ENCODE peak calls at places on chromosome 17, in four cellular contexts. U is GM12878, M is HL-60, I is K562. L is an unnamed sample.

GRCh38 chr17:6768447-6768846 is 7.6 kb upstream of the FBXO39 start:
- DNase-seq in U (no peak), M (no peak), I (no peak), L (no peak)

GRCh38 chr17:78645421-78646295 is 68.5 kb upstream of the DNAH17 start:
- DNase-seq in U (peak; percentile 70), M (peak; percentile 31), I (no peak), L (peak; percentile 56)

GRCh38 chr17:68832140-68832871 is 122.9 kb downstream of the ABCA8 start:
- DNase-seq in U (no peak), M (no peak), I (no peak), L (no peak)

GRCh38 chr17:56985371-56986162 is 7.6 kb downstream of the SCPEP1 start:
- DNase-seq in U (no peak), M (peak; percentile 86), I (peak; percentile 82), L (no peak)

GRCh38 chr17:29162909-29163341 is 17.3 kb downstream of the MYO18A start:
- DNase-seq in U (no peak), M (no peak), I (peak; percentile 72), L (no peak)

GRCh38 chr17:74892974-74893911 is at the start of gene FADS6:
- DNase-seq in U (no peak), M (no peak), I (peak; percentile 75), L (no peak)

GRCh38 chr17:2059837-2060658 is 5.1 kb downstream of the HIC1 start:
- DNase-seq in U (no peak), M (no peak), I (no peak), L (no peak)

GRCh38 chr17:14940112-14940945 is 324.8 kb downstream of the PMP22 start:
- DNase-seq in U (no peak), M (no peak), I (no peak), L (no peak)

GRCh38 chr17:32634167-32634566 is 147.4 kb downstream of the CDK5R1 start:
- DNase-seq in U (no peak), M (no peak), I (no peak), L (no peak)

GRCh38 chr17:27569257-27569722 is 61.7 kb upstream of the LGALS9 start:
- DNase-seq in U (no peak), M (peak; percentile 62), I (peak; percentile 91), L (peak; percentile 65)

GRCh38 chr17:29155235-29155965 is 24.8 kb downstream of the MYO18A start:
- DNase-seq in U (no peak), M (peak; percentile 58), I (peak; percentile 72), L (no peak)

DNA sequence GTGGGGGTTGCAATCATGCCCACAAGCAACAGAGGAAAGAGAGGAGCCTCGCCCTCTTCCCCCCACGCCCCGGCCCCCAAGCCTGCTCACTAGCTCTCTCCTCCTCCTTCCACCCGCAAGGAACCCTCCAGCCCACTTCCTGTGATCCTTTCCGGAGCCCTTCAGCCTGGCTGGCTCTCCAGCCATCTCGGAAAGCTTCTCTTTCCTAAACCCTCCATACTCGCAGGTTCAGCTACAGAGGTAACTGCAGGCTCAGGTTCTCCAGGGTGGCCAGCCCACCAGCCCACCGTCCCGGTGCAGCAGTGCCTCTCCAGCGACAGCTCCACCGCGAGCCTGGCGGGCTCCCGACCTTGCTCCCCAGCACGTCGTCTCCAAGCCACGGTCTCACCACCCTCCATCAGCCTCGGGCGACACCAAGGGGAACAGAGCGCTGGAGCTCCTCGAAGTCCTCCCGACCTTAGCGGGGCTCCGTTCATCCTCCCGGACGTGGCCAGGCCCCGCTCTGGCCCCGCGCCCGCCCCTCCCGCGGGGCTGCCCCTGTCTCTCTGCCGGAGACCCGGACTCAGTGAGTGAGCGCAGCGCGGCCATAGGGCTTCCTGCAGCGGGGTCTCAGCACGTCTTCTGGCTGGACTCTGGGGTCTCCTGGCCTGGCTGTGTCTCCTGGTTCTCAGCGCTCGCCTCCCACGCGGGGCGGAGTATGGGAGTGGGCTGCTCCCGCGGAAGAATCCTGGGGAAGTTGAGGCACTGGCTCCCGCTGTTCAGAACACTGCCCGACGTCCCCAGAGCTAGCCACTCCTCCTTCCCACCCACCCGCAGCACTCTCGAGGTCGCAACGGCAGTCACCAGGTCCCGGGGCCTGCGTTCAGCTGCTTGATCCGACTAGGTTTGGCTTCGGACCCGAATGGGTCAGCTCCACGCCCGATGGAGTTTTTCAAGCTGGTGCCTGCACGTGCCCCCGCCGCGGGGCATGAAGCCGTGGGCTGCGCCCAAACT is 12.8 kb upstream of the ODF4 start:
- DNase-seq in U (no peak), M (peak; percentile 8), I (no peak), L (peak; percentile 65)
- TF ChIP-seq SPI1 in U (no peak), M (no peak), I (no peak), L (no peak)

GRCh38 chr17:4375039-4375748 is 8.7 kb upstream of the UBE2G1 start:
- DNase-seq in U (peak; percentile 98), M (no peak), I (no peak), L (peak; percentile 37)
- TF ChIP-seq SPI1 in U (peak; percentile 77), M (no peak), I (no peak), L (peak; percentile 82)

DNA sequence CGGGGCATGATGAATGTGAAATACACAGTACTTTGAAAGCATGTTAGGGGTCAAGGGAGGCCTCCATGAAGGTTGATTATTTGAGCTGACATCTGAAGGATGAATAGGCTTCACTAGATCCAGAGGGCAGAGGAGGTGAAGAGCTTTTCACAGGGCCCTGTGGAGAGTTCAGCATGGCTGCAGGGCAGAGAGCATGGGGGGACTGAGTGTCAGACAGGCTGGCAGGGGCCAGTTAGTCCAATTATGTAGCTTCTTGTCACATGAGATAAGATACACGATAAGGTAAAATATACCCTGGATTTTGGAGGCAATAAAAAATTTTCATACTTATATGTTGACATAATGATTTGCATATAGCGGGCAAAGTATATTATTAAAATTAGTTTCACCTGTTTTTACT is 2.5 kb downstream of the ANKRD40CL start:
- DNase-seq in U (no peak), M (no peak), I (no peak), L (no peak)
- TF ChIP-seq SPI1 in U (no peak), M (no peak), I (no peak), L (no peak)

GRCh38 chr17:82804442-82805191 is 35.2 kb downstream of the ZNF750 start:
- DNase-seq in U (no peak), M (no peak), I (no peak), L (no peak)
- TF ChIP-seq SPI1 in U (no peak), M (no peak), I (no peak), L (no peak)

GRCh38 chr17:70314506-70314905 is 145.2 kb downstream of the KCNJ2 start:
- DNase-seq in U (no peak), M (peak; percentile 89), I (no peak), L (no peak)

GRCh38 chr17:70314096-70314495 is 144.8 kb downstream of the KCNJ2 start:
- DNase-seq in U (no peak), M (no peak), I (no peak), L (no peak)

GRCh38 chr17:70310251-70310672 is 140.9 kb downstream of the KCNJ2 start:
- DNase-seq in U (no peak), M (no peak), I (no peak), L (no peak)

GRCh38 chr17:70313031-70313430 is 143.7 kb downstream of the KCNJ2 start:
- DNase-seq in U (no peak), M (no peak), I (no peak), L (no peak)

DNA sequence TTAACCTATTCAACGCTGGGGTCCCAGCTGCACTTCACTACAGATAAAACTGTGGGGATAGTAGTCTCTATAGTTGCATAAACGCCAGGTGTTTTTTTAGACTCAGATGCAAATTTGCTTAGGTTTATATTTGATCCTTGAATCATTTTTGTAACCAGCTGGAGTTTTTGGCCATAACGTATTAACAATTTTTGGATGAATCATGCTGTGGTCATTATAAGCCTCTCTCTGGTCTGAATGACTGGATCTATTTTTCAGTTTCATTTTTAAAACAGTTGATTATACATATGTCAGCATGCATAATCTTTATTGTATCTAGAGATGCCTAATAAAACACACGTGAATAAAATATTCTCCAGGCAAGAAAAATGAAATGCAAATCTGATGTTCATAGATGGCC is 144.1 kb downstream of the KCNJ2 start:
- DNase-seq in U (no peak), M (no peak), I (no peak), L (no peak)
- TF ChIP-seq SPI1 in U (no peak), M (no peak), I (no peak), L (no peak)

GRCh38 chr17:81365601-81366585 is 29.4 kb upstream of the BAHCC1 start:
- DNase-seq in U (peak; percentile 28), M (peak; percentile 60), I (no peak), L (no peak)
- TF ChIP-seq SPI1 in U (no peak), M (no peak), I (no peak), L (no peak)

DNA sequence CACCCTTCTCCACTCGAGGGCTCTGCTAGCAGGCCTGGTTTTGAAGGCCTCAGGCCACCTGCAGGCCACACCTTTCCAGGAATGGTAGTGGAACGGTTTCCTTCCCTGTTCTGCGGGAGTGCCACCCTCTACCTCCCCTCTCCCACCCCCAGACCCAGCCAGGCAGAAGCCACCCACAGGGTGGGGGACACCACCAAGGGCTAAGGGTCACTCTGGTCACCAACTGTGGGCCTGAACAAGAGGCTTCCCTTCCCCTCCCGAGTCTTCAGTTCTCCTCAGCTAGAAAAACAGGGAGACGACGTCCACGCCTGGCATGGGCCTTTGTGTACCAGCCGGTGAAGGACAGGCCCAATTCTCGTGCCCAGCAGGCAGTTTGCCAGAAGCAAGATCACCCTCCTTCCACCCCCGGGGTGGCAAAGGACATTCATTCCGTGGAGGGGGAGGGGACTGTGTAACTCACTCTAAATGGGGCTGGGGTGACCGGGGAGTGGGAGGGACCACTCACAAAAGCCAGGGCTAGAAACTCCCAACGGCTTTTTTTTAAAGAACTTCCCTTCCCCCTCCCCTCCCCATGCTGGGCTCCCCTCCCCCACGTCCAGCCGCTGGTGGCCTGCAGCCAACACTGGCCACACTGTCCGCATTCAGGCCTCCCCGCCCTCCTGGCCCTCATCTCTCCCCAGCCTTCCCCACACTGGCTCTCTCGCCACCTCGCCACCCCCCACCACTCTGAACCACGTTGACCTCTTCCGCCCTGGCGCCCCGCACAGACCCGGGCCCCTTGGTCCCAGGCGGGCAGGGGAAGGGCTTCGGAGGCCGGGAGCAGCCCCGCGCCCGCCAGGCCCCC is 7.7 kb downstream of the CBX4 start:
- DNase-seq in U (no peak), M (no peak), I (peak; percentile 76), L (no peak)
- TF ChIP-seq SPI1 in U (no peak), M (no peak), I (peak; percentile 4), L (no peak)

GRCh38 chr17:76492250-76492988 is 8.8 kb downstream of the RHBDF2 start:
- DNase-seq in U (peak; percentile 58), M (peak; percentile 49), I (no peak), L (peak; percentile 51)
- TF ChIP-seq SPI1 in U (no peak), M (no peak), I (no peak), L (peak; percentile 8)

GRCh38 chr17:50337956-50338355 is 8.0 kb upstream of the XYLT2 start:
- DNase-seq in U (no peak), M (no peak), I (no peak), L (no peak)
- TF ChIP-seq SPI1 in U (no peak), M (no peak), I (no peak), L (no peak)